ENCODE peak calls at places on chromosomes 6 and 20, in eight cellular contexts. B is A549, O is ovary, G is body of pancreas, W is heart left ventricle, A is uterus, Q is spleen, Y is esophagus squamous epithelium. F is an unnamed sample.

GRCh38 chr6:28580484-28580883 is 54.8 kb downstream of the GPX5 start:
- DNase-seq in Q (no peak), W (no peak), B (no peak), G (no peak), Y (no peak), O (no peak), A (no peak), F (no peak)

GRCh38 chr6:12637960-12638641 is 78.5 kb upstream of the PHACTR1 start:
- DNase-seq in G (peak), Q (no peak), B (peak), Y (no peak), A (peak), O (no peak), W (peak), F (no peak)

GRCh38 chr20:53087034-53087777 is 115.0 kb downstream of the TSHZ2 start:
- DNase-seq in A (no peak), G (peak), W (no peak), O (no peak), Q (no peak), Y (no peak), B (no peak), F (no peak)

GRCh38 chr6:103675807-103676406 is 1183.8 kb downstream of the HACE1 start:
- DNase-seq in Q (no peak), A (no peak), W (no peak), B (no peak), O (no peak), G (no peak), Y (no peak), F (no peak)

GRCh38 chr6:161303628-161304340 is 29.9 kb upstream of the AGPAT4 start:
- DNase-seq in B (no peak), Y (no peak), O (no peak), W (no peak), G (no peak), Q (no peak), A (no peak), F (no peak)

GRCh38 chr20:58893355-58894151 is 41.0 kb downstream of the GNAS start:
- DNase-seq in O (no peak), A (no peak), W (no peak), G (no peak), Y (no peak), Q (no peak), B (no peak), F (no peak)

GRCh38 chr20:8330785-8331699 is 199.0 kb downstream of the PLCB1 start:
- DNase-seq in A (no peak), W (no peak), Y (no peak), O (no peak), G (no peak), B (no peak), Q (no peak), F (no peak)

GRCh38 chr20:18256440-18257090 is 31.8 kb upstream of the ZNF133 start:
- DNase-seq in Q (no peak), W (no peak), A (no peak), O (no peak), B (no peak), G (no peak), Y (no peak), F (no peak)

GRCh38 chr6:16816891-16817290 is 55.6 kb upstream of the ATXN1 start:
- DNase-seq in G (no peak), O (no peak), W (no peak), A (no peak), Y (no peak), Q (no peak), B (no peak), F (no peak)

GRCh38 chr6:73285674-73286283 is 22.8 kb upstream of the KHDC1 start:
- DNase-seq in O (no peak), Y (no peak), W (no peak), G (no peak), Q (no peak), B (peak), A (no peak), F (no peak)

GRCh38 chr6:14841901-14842421 is 403.9 kb upstream of the JARID2 start:
- DNase-seq in W (no peak), B (peak), A (peak), G (peak), Q (no peak), Y (no peak), O (no peak), F (no peak)

GRCh38 chr20:52130406-52130805 is 61.2 kb downstream of the ZFP64 start:
- DNase-seq in O (no peak), G (no peak), Q (no peak), W (no peak), A (no peak), B (no peak), Y (no peak), F (no peak)

GRCh38 chr6:152571089-152571488 is 66.1 kb downstream of the SYNE1 start:
- DNase-seq in O (no peak), A (no peak), Q (no peak), B (no peak), W (no peak), Y (no peak), G (no peak), F (no peak)

GRCh38 chr6:17015551-17016381 is 86.1 kb upstream of the STMND1 start:
- DNase-seq in B (no peak), A (peak), W (peak), O (peak), Q (peak), G (peak), Y (no peak), F (no peak)

GRCh38 chr6:98572579-98572978 is 261.8 kb upstream of the POU3F2 start:
- DNase-seq in Y (no peak), W (no peak), B (no peak), O (no peak), Q (no peak), G (no peak), A (no peak), F (no peak)

GRCh38 chr6:48318670-48319069 is 207.7 kb upstream of the PTCHD4 start:
- DNase-seq in Y (no peak), W (no peak), A (no peak), B (no peak), G (no peak), Q (no peak), O (no peak), F (no peak)

GRCh38 chr6:106804238-106805016 is 170.1 kb downstream of the CD24 start:
- DNase-seq in Y (no peak), B (no peak), O (no peak), Q (no peak), G (no peak), A (no peak), W (no peak), F (no peak)

GRCh38 chr20:48339147-48339985 is 488.4 kb downstream of the PREX1 start:
- DNase-seq in Y (no peak), B (no peak), Q (no peak), A (peak), W (no peak), G (peak), O (peak), F (no peak)

GRCh38 chr6:165986647-165987482 is 180.8 kb downstream of the TBXT start:
- DNase-seq in A (peak), Y (no peak), O (peak), G (no peak), B (peak), Q (no peak), W (no peak), F (no peak)

GRCh38 chr6:27679308-27679967 is 206.5 kb upstream of the ZNF184 start:
- DNase-seq in W (no peak), Y (no peak), B (no peak), Q (no peak), O (no peak), G (no peak), A (no peak), F (no peak)

GRCh38 chr6:43910638-43911353 is 140.8 kb downstream of the VEGFA start:
- DNase-seq in Q (no peak), B (peak), W (no peak), A (peak), G (no peak), Y (no peak), O (no peak), F (no peak)

GRCh38 chr6:27168108-27168507 is 79.4 kb upstream of the PRSS16 start:
- DNase-seq in W (no peak), Q (no peak), O (no peak), A (no peak), B (no peak), G (no peak), Y (no peak), F (no peak)

GRCh38 chr6:107132330-107132954 is 17.1 kb upstream of the BEND3 start:
- DNase-seq in G (peak), B (peak), Y (no peak), W (no peak), Q (no peak), A (no peak), O (peak), F (no peak)

GRCh38 chr6:11414564-11414963 is 123.0 kb upstream of the TMEM170B start:
- DNase-seq in Q (no peak), W (no peak), G (no peak), B (peak), A (no peak), Y (no peak), O (no peak), F (no peak)

GRCh38 chr6:422423-423061 is 31.0 kb downstream of the IRF4 start:
- DNase-seq in W (no peak), B (peak), Q (no peak), G (peak), O (no peak), Y (no peak), A (no peak), F (peak)

GRCh38 chr6:14804444-14805210 is 441.2 kb upstream of the JARID2 start:
- DNase-seq in O (peak), Y (no peak), G (peak), Q (peak), A (peak), B (no peak), W (peak), F (no peak)

GRCh38 chr6:150282806-150283205 is 86.0 kb upstream of the IYD start:
- DNase-seq in A (no peak), W (no peak), Q (no peak), O (no peak), G (no peak), B (no peak), Y (no peak), F (no peak)

GRCh38 chr20:50670126-50670862 is 21.0 kb downstream of the RIPOR3 start:
- DNase-seq in B (peak), Y (no peak), A (no peak), G (peak), W (no peak), Q (no peak), O (no peak), F (no peak)

GRCh38 chr6:85078071-85078470 is 313.7 kb upstream of the TBX18 start:
- DNase-seq in W (no peak), Y (no peak), G (no peak), O (no peak), B (peak), A (no peak), Q (no peak), F (no peak)

GRCh38 chr20:64149141-64149540 is 15.1 kb upstream of the MYT1 start:
- DNase-seq in Y (no peak), O (no peak), G (no peak), A (no peak), Q (peak), B (no peak), W (no peak), F (no peak)

GRCh38 chr6:168442646-168443045 is 1.7 kb downstream of the SMOC2 start:
- DNase-seq in A (no peak), W (no peak), B (no peak), O (no peak), Y (no peak), Q (no peak), G (no peak), F (no peak)

GRCh38 chr6:47400581-47400980 is 77.0 kb upstream of the CD2AP start:
- DNase-seq in B (no peak), O (no peak), A (no peak), Y (no peak), Q (no peak), G (no peak), W (no peak), F (no peak)

GRCh38 chr6:116365743-116366142 is 5.0 kb upstream of the DSE start:
- DNase-seq in Y (no peak), W (no peak), Q (no peak), G (no peak), B (no peak), A (no peak), O (no peak), F (no peak)

GRCh38 chr6:21679761-21680265 is 86.3 kb downstream of the SOX4 start:
- DNase-seq in W (no peak), Q (no peak), A (no peak), O (no peak), B (peak), Y (no peak), G (no peak), F (no peak)

GRCh38 chr6:125598422-125598821 is 151.0 kb upstream of the HEY2 start:
- DNase-seq in O (no peak), A (peak), Q (no peak), W (peak), G (peak), B (peak), Y (peak), F (no peak)

GRCh38 chr20:38084425-38084951 is 50.9 kb downstream of the RPRD1B start:
- DNase-seq in A (peak), O (no peak), W (no peak), B (peak), G (no peak), Y (no peak), Q (no peak), F (no peak)

GRCh38 chr20:52905235-52905634 is 66.9 kb upstream of the TSHZ2 start:
- DNase-seq in G (no peak), O (no peak), W (no peak), Y (no peak), B (no peak), A (no peak), Q (no peak), F (no peak)

GRCh38 chr6:139533166-139533565 is 158.7 kb upstream of the CITED2 start:
- DNase-seq in O (no peak), W (no peak), B (no peak), G (no peak), Q (no peak), Y (no peak), A (no peak), F (no peak)

GRCh38 chr6:139533573-139534471 is 159.4 kb upstream of the CITED2 start:
- DNase-seq in O (no peak), G (peak), W (no peak), Y (no peak), Q (no peak), A (no peak), B (peak), F (no peak)

GRCh38 chr6:139536751-139537617 is 162.5 kb upstream of the CITED2 start:
- DNase-seq in B (peak), G (peak), W (no peak), A (no peak), O (no peak), Q (no peak), Y (no peak), F (no peak)

GRCh38 chr6:139531716-139532115 is 157.3 kb upstream of the CITED2 start:
- DNase-seq in G (no peak), B (no peak), Q (no peak), W (no peak), O (no peak), Y (no peak), A (no peak), F (no peak)

GRCh38 chr6:139534472-139535115 is 160.1 kb upstream of the CITED2 start:
- DNase-seq in Q (no peak), B (no peak), A (no peak), W (no peak), G (peak), O (no peak), Y (no peak), F (no peak)
- TF ChIP-seq POLR2A in Q (no peak), B (no peak), A (no peak), W (no peak), G (peak), O (no peak), Y (no peak), F (no peak)

DNA sequence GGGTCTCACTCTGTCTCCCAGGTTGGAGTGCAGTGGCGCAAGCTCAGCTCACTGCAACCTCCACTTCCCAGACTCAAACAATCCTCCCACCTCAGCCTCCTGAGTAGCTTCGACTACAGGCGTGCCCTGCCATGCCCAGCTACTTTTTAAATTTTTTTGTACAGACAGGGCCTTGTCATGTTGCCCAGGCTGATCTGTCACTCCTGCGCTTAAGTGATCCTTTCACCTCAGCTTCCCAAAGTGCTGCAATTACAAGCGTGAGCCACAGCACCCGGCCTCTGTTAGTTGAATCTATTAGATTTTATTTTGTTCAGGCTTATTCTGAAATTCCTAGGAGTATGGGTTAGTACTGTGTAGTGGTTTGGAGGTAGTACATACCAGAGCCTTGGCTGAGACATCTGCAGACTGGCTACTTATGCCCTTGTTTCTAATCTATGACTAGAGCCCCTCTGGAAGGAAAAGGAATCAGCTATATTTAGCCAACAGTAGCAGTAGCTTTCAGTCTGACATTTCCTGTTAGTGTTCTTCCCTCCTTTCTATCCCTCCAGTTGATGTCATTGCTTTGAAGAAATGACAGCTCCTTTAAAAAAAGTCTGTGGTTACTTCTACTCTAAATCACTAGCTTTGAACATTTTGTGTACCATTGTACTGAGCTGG is 74.4 kb downstream of the ITCH start:
- DNase-seq in Q (no peak), Y (no peak), W (no peak), O (no peak), G (no peak), A (no peak), B (no peak), F (no peak)
- TF ChIP-seq POLR2A in Q (no peak), Y (no peak), W (no peak), O (no peak), G (no peak), A (no peak), B (no peak), F (no peak)

DNA sequence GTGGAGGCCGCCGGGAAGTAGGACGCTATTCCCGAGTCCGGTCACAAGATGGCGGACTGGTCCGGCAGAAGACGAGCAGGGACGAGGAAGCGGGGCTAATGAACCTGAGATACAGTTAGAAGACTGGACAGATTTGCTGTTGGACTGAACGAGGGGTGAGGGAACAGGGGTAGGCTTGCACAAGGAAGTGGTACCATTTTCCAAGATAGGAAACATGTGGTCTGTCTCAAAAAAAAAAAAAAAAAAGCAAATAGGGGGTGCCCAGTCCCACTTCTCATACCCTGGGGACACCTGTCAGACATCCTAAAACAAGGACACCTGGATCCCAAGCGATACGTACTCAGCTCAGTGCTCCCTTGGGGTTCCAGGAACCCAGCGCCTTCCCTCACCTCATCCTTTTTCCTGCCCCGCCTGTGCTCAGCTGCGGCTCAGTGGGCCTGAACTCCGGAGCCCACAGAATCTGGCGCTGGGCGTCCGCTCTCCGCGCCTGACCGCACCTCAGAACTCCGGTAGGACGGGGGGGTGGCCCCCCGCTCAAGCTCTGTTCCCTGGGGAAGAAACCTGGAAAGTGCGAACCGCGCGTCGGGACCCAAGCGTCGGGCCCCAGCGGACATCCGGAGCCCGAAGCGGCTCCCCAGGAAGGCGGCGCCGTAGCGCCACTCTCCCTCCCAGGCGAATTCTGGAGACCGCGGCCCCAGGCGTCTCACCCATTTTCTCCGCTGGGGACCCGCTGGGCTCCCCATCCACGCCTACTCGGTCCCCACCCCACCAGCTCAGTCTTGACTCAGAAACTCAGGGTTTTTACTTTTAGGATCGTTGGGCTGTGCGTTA is at the start of gene LY6G5C:
- DNase-seq in Y (peak), O (peak), B (peak), G (peak), A (peak), Q (peak), W (peak), F (peak)
- TF ChIP-seq POLR2A in Y (no peak), O (no peak), B (no peak), G (peak), A (no peak), Q (no peak), W (no peak), F (no peak)

GRCh38 chr6:33410050-33410710 is 634 bp upstream of the PHF1 start:
- DNase-seq in A (peak), B (peak), Y (peak), O (peak), G (peak), Q (peak), W (peak), F (peak)
- TF ChIP-seq POLR2A in A (peak), B (peak), Y (peak), O (peak), G (peak), Q (peak), W (peak), F (peak)

GRCh38 chr20:325043-325888 is at the start of gene SOX12:
- DNase-seq in B (peak), W (peak), O (peak), G (peak), A (peak), Y (peak), Q (peak), F (peak)
- TF ChIP-seq POLR2A in B (peak), W (peak), O (peak), G (peak), A (peak), Y (peak), Q (no peak), F (peak)

GRCh38 chr6:132763269-132763668 is 5.6 kb upstream of the VNN2 start:
- DNase-seq in O (no peak), G (no peak), Y (no peak), W (no peak), A (no peak), Q (peak), B (no peak), F (peak)
- TF ChIP-seq POLR2A in O (no peak), G (no peak), Y (no peak), W (no peak), A (no peak), Q (no peak), B (no peak), F (peak)

DNA sequence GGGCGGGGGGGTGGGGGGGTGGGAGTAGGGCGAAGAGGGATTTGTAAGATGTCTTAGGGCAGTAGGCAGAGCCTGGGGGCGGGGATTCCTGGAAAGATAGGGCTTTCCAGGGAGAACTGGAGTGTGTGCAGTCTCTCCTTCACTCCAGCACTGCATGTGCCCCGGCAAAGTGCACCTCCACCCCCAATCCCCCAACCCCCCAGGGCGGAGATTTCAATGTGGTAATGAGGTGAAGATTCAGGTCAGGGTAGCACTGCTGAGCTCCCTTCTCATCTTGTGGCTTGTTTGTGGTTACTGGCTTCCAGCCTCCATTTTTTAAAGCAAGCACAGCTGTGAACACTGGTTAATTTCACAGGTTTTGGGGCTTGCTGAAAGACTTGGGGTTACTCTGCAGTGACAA is 5.9 kb downstream of the TMEM239 start:
- DNase-seq in G (no peak), O (peak), W (no peak), B (no peak), Y (no peak), A (no peak), Q (no peak), F (no peak)
- TF ChIP-seq POLR2A in G (no peak), O (no peak), W (no peak), B (no peak), Y (no peak), A (no peak), Q (no peak), F (no peak)

F was measured in GM12892.